ENCODE peak calls at places on chromosomes 12 and 14, in seven cellular contexts. E, P, G, V, M, H and Z are unnamed samples.
A peak's percentile ranks its signal among the peaks of the same experiment; 100 is the strongest.

GRCh38 chr14:105180598-105181528 is at the start of gene NUDT14:
- DNase-seq in M (peak; percentile 69), H (no peak), G (peak; percentile 85), E (no peak), P (no peak), V (peak; percentile 25), Z (no peak)

GRCh38 chr12:104565606-104566243 is 109.0 kb downstream of the CHST11 start:
- DNase-seq in V (peak; percentile 33), E (no peak), M (no peak), P (peak; percentile 68), G (no peak), H (no peak), Z (no peak)

GRCh38 chr12:22229652-22230279 is 104.7 kb downstream of the ST8SIA1 start:
- DNase-seq in M (peak; percentile 52), H (no peak), G (no peak), V (peak; percentile 44), E (no peak), P (no peak), Z (no peak)

GRCh38 chr12:19161251-19161650 is 31.7 kb downstream of the PLEKHA5 start:
- DNase-seq in E (no peak), G (no peak), P (no peak), M (no peak), V (no peak), H (no peak), Z (no peak)

GRCh38 chr12:14290951-14291350 is 74.5 kb upstream of the ATF7IP start:
- DNase-seq in H (no peak), V (no peak), M (no peak), E (no peak), P (no peak), G (no peak), Z (no peak)

GRCh38 chr14:84228702-84229101 is 1301.2 kb upstream of the FLRT2 start:
- DNase-seq in P (no peak), G (no peak), M (no peak), E (no peak), V (peak; percentile 2), H (no peak), Z (no peak)

GRCh38 chr12:11798856-11799530 is 149.5 kb downstream of the ETV6 start:
- DNase-seq in E (no peak), M (no peak), H (no peak), G (no peak), P (no peak), V (peak; percentile 88), Z (no peak)

GRCh38 chr12:117023998-117024960 is 74.9 kb downstream of the TESC start:
- DNase-seq in V (no peak), G (no peak), M (no peak), H (no peak), E (no peak), P (peak; percentile 46), Z (no peak)

GRCh38 chr12:113246478-113247122 is 25.3 kb downstream of the TPCN1 start:
- DNase-seq in V (peak; percentile 38), E (no peak), M (no peak), P (no peak), G (peak; percentile 67), H (no peak), Z (no peak)

GRCh38 chr12:78194448-78194847 is 363.8 kb downstream of the NAV3 start:
- DNase-seq in M (no peak), E (no peak), V (peak; percentile 95), P (no peak), H (no peak), G (no peak), Z (no peak)

GRCh38 chr12:32159925-32160324 is 53.3 kb downstream of the BICD1 start:
- DNase-seq in V (peak; percentile 41), P (no peak), H (no peak), M (no peak), G (no peak), E (no peak), Z (no peak)

GRCh38 chr12:89899651-89900050 is 191.0 kb upstream of the ATP2B1 start:
- DNase-seq in P (no peak), H (no peak), E (no peak), V (no peak), G (no peak), M (no peak), Z (no peak)

GRCh38 chr12:11785722-11786121 is 136.2 kb downstream of the ETV6 start:
- DNase-seq in E (no peak), V (peak; percentile 32), P (no peak), G (peak; percentile 38), H (no peak), M (no peak), Z (no peak)

GRCh38 chr14:103858063-103858820 is 10.9 kb upstream of the PPP1R13B start:
- DNase-seq in M (no peak), H (no peak), V (no peak), G (no peak), E (no peak), P (no peak), Z (no peak)

DNA sequence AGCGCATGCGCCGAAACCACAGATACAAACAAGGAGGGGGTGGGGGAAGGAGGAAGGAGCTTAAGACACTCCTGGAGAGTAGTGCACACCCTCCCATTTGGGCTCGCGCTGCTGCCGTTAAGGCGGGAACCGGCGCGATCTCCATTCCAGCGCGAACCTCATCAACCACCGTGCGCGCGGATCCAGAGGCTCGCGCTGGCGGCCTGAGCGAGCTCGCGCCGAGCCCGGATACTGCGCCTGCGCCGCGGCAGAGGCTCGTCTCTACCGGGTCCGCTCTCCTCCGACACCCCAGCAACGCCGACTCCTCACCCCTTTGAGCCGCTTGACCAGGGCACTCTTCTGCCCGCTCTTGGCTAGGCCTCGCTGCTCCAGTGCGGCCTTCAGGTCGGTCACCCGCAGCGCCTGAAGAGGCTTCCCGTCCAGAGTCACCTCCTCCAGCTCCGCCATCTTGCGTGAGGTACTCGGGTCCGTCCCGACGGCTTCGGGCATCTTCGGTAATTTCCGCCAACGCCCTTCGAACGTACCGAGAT is at the start of gene ACIN1:
- DNase-seq in P (peak; percentile 90), M (peak; percentile 91), E (no peak), V (peak; percentile 86), G (peak; percentile 69), H (peak; percentile 95), Z (peak; percentile 94)
- TF ChIP-seq POLR2A in P (peak; percentile 74), M (peak; percentile 83), E (peak; percentile 92), V (peak; percentile 80), G (peak; percentile 73), H (peak; percentile 59), Z (no peak)

DNA sequence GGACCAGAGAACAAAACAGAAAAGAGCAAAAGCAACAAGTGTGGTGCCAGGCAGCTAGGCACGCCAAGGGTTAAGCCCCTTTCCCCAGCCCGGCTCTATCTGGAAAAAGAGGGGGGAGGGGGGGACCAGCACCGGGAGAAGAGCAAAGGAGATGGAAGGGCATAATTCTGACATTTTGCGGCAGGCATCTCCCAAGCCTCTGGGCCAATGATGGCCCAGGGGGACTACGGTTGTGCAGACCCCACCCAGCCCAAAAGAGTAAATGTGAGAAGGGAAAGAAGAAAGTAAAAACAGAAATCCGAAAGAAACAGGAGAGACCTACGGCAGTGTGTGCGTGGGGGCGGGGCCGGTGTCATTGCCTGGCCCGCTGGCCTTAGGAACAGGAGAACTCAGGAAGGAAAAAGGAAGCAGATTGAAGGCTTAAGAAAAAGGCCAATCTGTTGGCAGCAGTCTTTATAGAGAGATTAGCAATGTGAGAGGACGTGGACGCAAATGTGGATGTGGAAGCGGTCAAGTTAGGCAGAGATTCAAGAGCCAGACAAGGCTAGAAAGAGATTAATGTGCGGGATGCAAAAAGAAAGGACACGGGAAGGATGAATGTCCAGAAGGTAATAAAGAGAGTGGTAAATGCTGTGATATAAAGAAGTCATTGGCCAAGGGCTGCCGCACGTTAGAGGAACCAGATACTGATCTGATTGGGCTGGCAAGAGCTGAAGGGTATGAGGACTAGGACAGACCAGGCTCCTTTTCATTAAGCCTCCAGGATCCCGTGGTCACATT is 59.2 kb downstream of the DHRS2 start:
- DNase-seq in H (no peak), M (no peak), V (no peak), G (no peak), E (no peak), P (no peak), Z (no peak)
- H3K27ac ChIP-seq in H (peak overlapping the region; percentile 19), M (peak overlapping the region; percentile 35), V (no peak overlapping the region), G (no peak overlapping the region), E (no peak overlapping the region), P (no peak overlapping the region), Z (no peak overlapping the region)

GRCh38 chr14:24188251-24189058 is at the start of gene IPO4:
- DNase-seq in H (peak; percentile 99), M (peak; percentile 98), G (peak; percentile 95), V (peak; percentile 98), E (peak; percentile 95), P (peak; percentile 99), Z (peak; percentile 98)
- TF ChIP-seq POLR2A in H (peak; percentile 38), M (peak; percentile 81), G (peak; percentile 43), V (peak; percentile 90), E (peak; percentile 91), P (peak; percentile 29), Z (no peak)

DNA sequence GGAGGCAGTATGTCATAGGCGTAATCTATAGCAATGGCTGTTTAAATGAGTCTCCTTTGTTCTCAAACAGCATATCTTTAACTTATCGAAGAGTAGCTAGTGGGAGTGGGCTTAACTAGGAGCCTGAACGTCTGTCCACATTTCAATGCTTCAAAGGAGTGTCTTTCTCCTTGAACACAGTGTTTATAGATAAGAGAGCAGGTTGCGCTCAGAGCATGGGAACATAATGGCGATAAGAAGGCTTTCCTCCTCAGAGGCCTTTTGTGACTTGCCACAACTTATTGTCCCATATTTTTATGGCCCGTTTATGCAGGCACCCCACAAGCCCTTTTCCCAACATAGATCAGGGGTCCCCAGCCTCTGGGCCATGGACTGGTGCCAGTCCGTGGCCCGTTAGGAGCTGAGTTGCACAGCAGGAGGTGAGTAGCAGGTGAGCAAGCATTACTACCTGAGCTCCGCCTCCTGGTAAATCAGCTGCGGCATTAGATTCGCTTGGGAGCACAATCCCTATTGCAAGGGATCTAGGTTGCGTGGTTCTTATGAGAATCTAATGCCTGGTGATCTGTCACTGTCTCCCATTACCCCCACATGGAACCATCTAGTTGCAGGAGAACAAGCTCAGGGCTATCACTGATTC is 2.5 kb upstream of the DDX47 start:
- DNase-seq in P (no peak), G (no peak), M (no peak), E (no peak), V (no peak), H (no peak), Z (no peak)
- H3K27ac ChIP-seq in P (no peak overlapping the region), G (no peak overlapping the region), M (no peak overlapping the region), E (no peak overlapping the region), V (no peak overlapping the region), H (no peak overlapping the region), Z (no peak overlapping the region)

GRCh38 chr12:45215419-45216296 is at the start of gene ANO6:
- DNase-seq in M (peak; percentile 93), H (peak; percentile 97), G (peak; percentile 87), E (no peak), P (peak; percentile 96), V (peak; percentile 84), Z (peak; percentile 94)
- TF ChIP-seq POLR2A in M (peak; percentile 89), H (peak; percentile 80), G (peak; percentile 80), E (peak; percentile 74), P (peak; percentile 92), V (peak; percentile 79), Z (peak; percentile 75)

DNA sequence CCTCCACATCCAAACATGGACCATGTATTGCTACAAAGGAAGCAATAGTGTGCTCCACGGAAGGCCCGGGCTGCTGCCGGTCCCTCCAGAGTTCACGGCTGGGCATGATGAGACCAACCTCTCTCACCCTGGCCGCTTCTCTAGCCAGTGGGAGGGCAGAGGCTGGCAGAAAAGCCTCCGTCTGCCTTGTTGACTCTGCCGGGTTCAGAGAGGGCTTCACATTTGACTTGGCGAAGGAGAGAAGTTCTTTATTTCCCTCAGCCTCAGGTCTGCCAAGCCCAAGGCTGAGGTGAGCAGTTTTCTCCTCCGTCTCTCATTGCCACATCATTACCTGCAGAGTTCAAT is 230.0 kb downstream of the ZFP36L1 start:
- DNase-seq in M (no peak), P (no peak), V (no peak), G (no peak), E (no peak), H (no peak), Z (no peak)
- H3K27ac ChIP-seq in M (peak overlapping the region; percentile 7), P (peak overlapping the region; percentile 63), V (peak overlapping the region; percentile 3), G (peak overlapping the region; percentile 86), E (no peak overlapping the region), H (peak overlapping the region; percentile 73), Z (peak overlapping the region; percentile 61)

GRCh38 chr14:49768301-49769121 is 558 bp downstream of the KLHDC2 start:
- DNase-seq in P (peak; percentile 71), M (peak; percentile 81), H (no peak), G (peak; percentile 48), V (peak; percentile 66), E (peak; percentile 10), Z (no peak)
- TF ChIP-seq POLR2A in P (no peak), M (peak; percentile 8), H (no peak), G (peak; percentile 25), V (no peak), E (peak; percentile 16), Z (no peak)